ENCODE peak calls at places on chromosomes 4 and X, in eight cellular contexts. Z is CD8-positive, alpha-beta T cell; H is fibroblast of lung; W is T follicular helper cell; Y is Right ventricle myocardium superior; U is NCI-H187; K is AG08396; X is Caki2. C is an unnamed sample.

GRCh38 chrX:14095702-14096101 is 66.0 kb upstream of the GEMIN8 start:
- DNase-seq in Y (peak; percentile 30), Z (peak; percentile 22), K (peak; percentile 56), U (no peak), H (peak; percentile 57), X (no peak), W (peak; percentile 18), C (peak; percentile 6)

GRCh38 chr4:67087897-67088296 is 457.4 kb downstream of the CENPC start:
- DNase-seq in W (peak; percentile 1), Y (no peak), Z (peak; percentile 29), K (no peak), X (no peak), H (no peak), U (peak; percentile 19), C (no peak)

GRCh38 chr4:865572-865971 is 39.6 kb upstream of the CPLX1 start:
- DNase-seq in Y (no peak), Z (no peak), X (no peak), U (no peak), W (no peak), K (no peak), H (no peak), C (no peak)

GRCh38 chrX:17930850-17931249 is 69.8 kb upstream of the RAI2 start:
- DNase-seq in Z (no peak), K (no peak), Y (no peak), W (no peak), U (no peak), X (no peak), H (no peak), C (no peak)

GRCh38 chr4:111556861-111557260 is 588.4 kb upstream of the FAM241A start:
- DNase-seq in Z (no peak), Y (no peak), H (no peak), U (no peak), K (no peak), X (no peak), W (no peak), C (no peak)

GRCh38 chr4:131441004-131441688 is 1707.9 kb upstream of the PCDH10 start:
- DNase-seq in U (no peak), W (no peak), X (no peak), Y (no peak), K (no peak), Z (no peak), H (no peak), C (no peak)

GRCh38 chrX:21373637-21374162 is 518 bp upstream of the CNKSR2 start:
- DNase-seq in W (no peak), Z (no peak), X (no peak), Y (peak; percentile 64), U (peak; percentile 32), K (no peak), H (no peak), C (no peak)

GRCh38 chrX:40734956-40735317 is 405 bp downstream of the MED14 start:
- DNase-seq in K (peak; percentile 40), Z (peak; percentile 30), X (peak; percentile 1), W (no peak), U (no peak), H (peak; percentile 15), Y (no peak), C (no peak)

GRCh38 chr4:31918891-31919290 is 1198.7 kb downstream of the PCDH7 start:
- DNase-seq in W (no peak), Y (no peak), U (no peak), X (no peak), Z (no peak), H (peak; percentile 56), K (no peak), C (no peak)

GRCh38 chrX:9122504-9123245 is 88.7 kb upstream of the FAM9B start:
- DNase-seq in H (peak; percentile 13), K (no peak), U (no peak), W (no peak), Y (no peak), X (no peak), Z (no peak), C (no peak)

GRCh38 chrX:107747596-107748161 is 27.9 kb downstream of the TSC22D3 start:
- DNase-seq in Z (no peak), X (no peak), W (no peak), Y (no peak), U (no peak), H (peak; percentile 52), K (peak; percentile 59), C (no peak)

GRCh38 chr4:153399358-153399757 is 54.9 kb downstream of the MND1 start:
- DNase-seq in Y (no peak), W (no peak), U (no peak), X (no peak), K (no peak), Z (no peak), H (no peak), C (no peak)

GRCh38 chr4:3168029-3168428 is 80.9 kb upstream of the MSANTD1 start:
- DNase-seq in Z (no peak), K (peak; percentile 65), H (peak; percentile 47), U (no peak), Y (no peak), X (no peak), W (no peak), C (no peak)

GRCh38 chrX:24426340-24426913 is 38.7 kb upstream of the PDK3 start:
- DNase-seq in H (peak; percentile 12), Y (no peak), U (no peak), Z (no peak), K (no peak), X (peak; percentile 16), W (no peak), C (no peak)

GRCh38 chrX:16112428-16112827 is 10.9 kb upstream of the GRPR start:
- DNase-seq in Z (no peak), H (no peak), U (no peak), W (no peak), X (no peak), K (no peak), Y (no peak), C (no peak)

GRCh38 chrX:17046478-17047097 is 100.1 kb downstream of the REPS2 start:
- DNase-seq in W (no peak), Z (peak; percentile 32), H (peak; percentile 84), U (no peak), X (peak; percentile 29), K (peak; percentile 48), Y (peak; percentile 36), C (peak; percentile 1)

GRCh38 chr4:41573458-41574129 is 35.6 kb downstream of the LIMCH1 start:
- DNase-seq in K (no peak), Y (no peak), H (peak; percentile 57), W (no peak), Z (no peak), X (no peak), U (no peak), C (no peak)

GRCh38 chr4:121675715-121676114 is 21.1 kb downstream of the ANXA5 start:
- DNase-seq in Z (no peak), W (no peak), H (peak; percentile 47), U (no peak), X (no peak), Y (no peak), K (no peak), C (no peak)

GRCh38 chr4:173752610-173753009 is 222.6 kb upstream of the HAND2 start:
- DNase-seq in K (no peak), W (no peak), Z (no peak), X (peak; percentile 3), U (no peak), H (no peak), Y (no peak), C (no peak)

GRCh38 chr4:141432000-141432712 is 204.2 kb upstream of the IL15 start:
- DNase-seq in Z (no peak), W (no peak), X (no peak), K (no peak), Y (no peak), U (no peak), H (peak; percentile 22), C (no peak)

C was measured in activated effector memory CD4-positive, alpha-beta T cell treated with Interleukin-2 at 50 U/mL for 16 hours.